ENCODE peak calls at places on chromosomes 5 and 9, in five cellular contexts. L, D, V, M and F are unnamed samples. For H3K4me1, the result is how much of the 10 kb centered on the place peaks cover.

GRCh38 chr5:102152906-102153787 is 142.9 kb downstream of the SLCO4C1 start:
- DNase-seq in L (no peak), D (no peak), M (no peak), V (no peak), F (peak)

GRCh38 chr5:310941-311434 is 10.5 kb upstream of the AHRR start:
- DNase-seq in V (no peak), L (no peak), D (no peak), M (peak), F (no peak)

GRCh38 chr9:34151398-34151797 is 24.9 kb upstream of the DCAF12 start:
- DNase-seq in V (no peak), L (no peak), M (no peak), D (no peak), F (no peak)

GRCh38 chr9:70479880-70480291 is 65.4 kb upstream of the KLF9 start:
- DNase-seq in V (no peak), D (no peak), M (peak), L (no peak), F (no peak)

GRCh38 chr5:174246743-174247142 is 201.2 kb downstream of the NSG2 start:
- DNase-seq in M (no peak), D (no peak), V (no peak), L (no peak), F (no peak)

GRCh38 chr9:87201316-87201715 is 254.0 kb upstream of the GAS1 start:
- DNase-seq in L (no peak), D (no peak), V (no peak), M (no peak), F (no peak)

GRCh38 chr9:133742849-133743444 is 4.8 kb upstream of the SARDH start:
- DNase-seq in M (peak), V (peak), D (peak), L (peak), F (peak)

GRCh38 chr9:125889524-125890473 is 142.6 kb downstream of the PBX3 start:
- DNase-seq in V (peak), D (peak), L (peak), M (peak), F (peak)

GRCh38 chr5:107951322-107951721 is 280.6 kb upstream of the EFNA5 start:
- DNase-seq in V (no peak), M (no peak), L (no peak), D (no peak), F (no peak)

GRCh38 chr9:22381170-22381569 is 65.5 kb upstream of the DMRTA1 start:
- DNase-seq in L (no peak), V (no peak), D (no peak), M (no peak), F (no peak)

GRCh38 chr5:147439253-147439652 is 70.6 kb downstream of the DPYSL3 start:
- DNase-seq in L (no peak), D (no peak), V (no peak), M (no peak), F (no peak)

GRCh38 chr9:8809747-8810146 is 1010.2 kb upstream of the DMAC1 start:
- DNase-seq in M (no peak), D (no peak), L (no peak), V (no peak), F (no peak)

GRCh38 chr5:1727571-1727970 is 72.1 kb downstream of the MRPL36 start:
- DNase-seq in M (no peak), V (no peak), L (peak), D (no peak), F (no peak)

GRCh38 chr5:123441408-123441807 is 18.2 kb upstream of the CEP120 start:
- DNase-seq in L (no peak), D (no peak), M (no peak), V (no peak), F (peak)

GRCh38 chr5:137201876-137202275 is 297.2 kb downstream of the SPOCK1 start:
- DNase-seq in L (no peak), M (peak), V (no peak), D (no peak), F (no peak)

GRCh38 chr9:7467186-7467585 is 332.4 kb downstream of the DMAC1 start:
- DNase-seq in D (no peak), L (no peak), M (no peak), V (no peak), F (no peak)

GRCh38 chr5:35237580-35238376 is 7.5 kb upstream of the PRLR start:
- DNase-seq in L (no peak), V (no peak), D (no peak), M (peak), F (no peak)

GRCh38 chr5:73763300-73764032 is 137.5 kb downstream of the ARHGEF28 start:
- DNase-seq in V (no peak), L (no peak), D (no peak), M (no peak), F (no peak)

GRCh38 chr9:93008457-93008856 is 50.0 kb upstream of the SUSD3 start:
- DNase-seq in V (no peak), D (no peak), M (no peak), L (no peak), F (no peak)

GRCh38 chr9:20117985-20118384 is 329.1 kb upstream of the SLC24A2 start:
- DNase-seq in D (no peak), V (no peak), M (no peak), L (no peak), F (no peak)

GRCh38 chr5:110351451-110351850 is 375.0 kb downstream of the TMEM232 start:
- DNase-seq in D (no peak), V (no peak), L (no peak), M (no peak), F (no peak)

GRCh38 chr9:128027705-128028104 is 39.4 kb downstream of the NAIF1 start:
- DNase-seq in D (no peak), M (no peak), L (no peak), V (no peak), F (no peak)

GRCh38 chr9:128025756-128026155 is 41.4 kb downstream of the NAIF1 start:
- DNase-seq in D (no peak), M (no peak), L (peak), V (no peak), F (peak)

GRCh38 chr9:128027166-128027539 is 40.0 kb downstream of the NAIF1 start:
- DNase-seq in L (peak), M (no peak), V (no peak), D (no peak), F (peak)

GRCh38 chr9:128024761-128025308 is 42.3 kb downstream of the NAIF1 start:
- DNase-seq in D (no peak), L (no peak), V (no peak), M (no peak), F (peak)

DNA sequence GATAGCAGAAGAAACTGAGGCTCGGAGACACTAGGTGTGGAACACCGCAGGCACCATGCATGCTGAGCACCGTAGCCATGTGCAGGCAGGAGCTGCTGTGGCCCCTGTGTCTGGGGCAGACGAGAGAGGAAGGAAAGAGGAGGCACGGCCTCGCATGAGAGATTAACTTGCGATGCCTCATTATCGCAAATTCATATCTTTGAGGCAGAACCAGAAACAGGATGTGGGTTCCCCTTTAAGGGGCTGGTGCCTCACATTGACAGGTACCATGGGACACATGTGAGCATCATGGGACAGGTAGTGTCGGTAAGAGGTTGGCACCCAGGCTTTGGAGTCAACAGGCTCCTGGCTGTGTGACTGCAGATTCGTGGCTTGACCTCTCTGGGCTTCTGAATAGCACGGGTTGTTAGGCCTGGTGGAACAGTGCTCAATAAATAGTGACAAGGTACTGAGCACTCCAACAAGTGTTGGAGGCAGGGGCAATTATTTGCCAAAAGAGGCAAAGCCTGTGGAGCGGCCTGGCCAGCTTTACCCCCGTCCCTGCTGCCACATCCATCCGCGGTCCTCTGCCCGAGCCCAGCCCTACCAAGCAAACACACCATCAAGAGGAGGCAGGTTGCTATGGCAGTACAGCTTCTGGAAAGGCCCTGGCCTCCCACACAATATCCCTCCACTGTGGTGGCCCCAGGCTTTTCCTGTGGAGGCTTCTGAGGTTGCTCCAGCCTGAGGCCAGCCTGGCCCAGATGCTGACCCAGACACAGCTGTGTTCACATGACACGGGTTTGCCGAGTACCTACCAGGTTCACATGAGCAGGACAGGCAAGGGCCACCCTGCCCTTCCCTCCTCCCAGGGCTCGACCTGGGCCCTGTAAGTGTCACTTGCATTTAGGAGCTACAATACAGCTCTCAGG is 40.6 kb downstream of the NAIF1 start:
- DNase-seq in L (peak), M (peak), D (no peak), V (no peak), F (peak)
- H3K4me1 ChIP-seq in L (half or more), M (under half), D (under half), V (half or more), F (half or more)

GRCh38 chr9:135287627-135288026 is 192.0 kb upstream of the PPP1R26 start:
- DNase-seq in L (no peak), V (no peak), M (no peak), D (no peak), F (no peak)
- H3K4me3 ChIP-seq in L (no peak), V (no peak), M (no peak), D (no peak), F (no peak)

GRCh38 chr5:57435701-57436134 is 46.9 kb downstream of the ACTBL2 start:
- DNase-seq in L (no peak), M (peak), V (no peak), D (no peak), F (no peak)

GRCh38 chr5:57434227-57434640 is 48.4 kb downstream of the ACTBL2 start:
- DNase-seq in M (peak), V (peak), L (no peak), D (no peak), F (no peak)

GRCh38 chr5:57434683-57435082 is 47.9 kb downstream of the ACTBL2 start:
- DNase-seq in V (no peak), L (no peak), D (no peak), M (no peak), F (no peak)

GRCh38 chr5:57431816-57432215 is 50.8 kb downstream of the ACTBL2 start:
- DNase-seq in D (no peak), V (no peak), L (no peak), M (no peak), F (no peak)

DNA sequence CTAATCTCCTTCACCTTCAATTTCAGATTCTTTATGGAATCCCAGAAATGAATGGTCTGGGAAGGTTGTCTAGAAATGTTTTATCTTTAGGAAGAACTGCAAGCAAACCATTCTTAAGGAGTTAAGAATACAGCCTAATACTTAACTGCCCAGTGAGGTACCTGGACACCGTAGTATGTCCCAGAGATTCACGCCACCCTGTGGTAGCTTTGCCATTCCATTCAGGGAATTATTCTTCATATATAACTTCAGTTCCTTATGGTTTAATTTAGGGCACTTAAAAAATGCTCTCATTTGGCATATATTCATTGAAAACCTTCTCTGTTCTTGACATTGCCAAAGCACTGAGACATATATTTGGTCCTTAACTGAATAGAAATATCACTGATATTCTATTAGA is 49.7 kb downstream of the ACTBL2 start:
- DNase-seq in V (no peak), M (no peak), L (no peak), D (no peak), F (no peak)
- H3K27ac ChIP-seq in V (no peak), M (no peak), L (no peak), D (no peak), F (no peak)

GRCh38 chr9:33080534-33080933 is 4.1 kb upstream of the SMU1 start:
- DNase-seq in V (no peak), L (no peak), D (no peak), M (no peak), F (no peak)
- H3K4me1 ChIP-seq in V (under half), L (under half), D (under half), M (under half), F (under half)

GRCh38 chr9:78235296-78235770 is 542 bp upstream of the CEP78 start:
- DNase-seq in L (no peak), D (no peak), V (no peak), M (no peak), F (no peak)

GRCh38 chr9:78235771-78236510 is at the start of gene CEP78:
- DNase-seq in V (peak), D (peak), M (peak), L (peak), F (peak)

GRCh38 chr9:78236511-78236950 is 656 bp downstream of the CEP78 start:
- DNase-seq in L (no peak), V (no peak), M (no peak), D (no peak), F (no peak)

GRCh38 chr9:78239506-78239905 is 3.6 kb downstream of the CEP78 start:
- DNase-seq in V (no peak), D (no peak), M (peak), L (no peak), F (no peak)

GRCh38 chr9:78238061-78239038 is 2.5 kb downstream of the CEP78 start:
- DNase-seq in L (peak), V (no peak), D (no peak), M (no peak), F (no peak)
- H3K4me3 ChIP-seq in L (no peak), V (no peak), D (no peak), M (no peak), F (no peak)